ENCODE peak calls at places on chromosomes 5 and 9, in six cellular contexts. One of them, this sample, is unnamed.

GRCh38 chr5:144139586-144139985 is 30.9 kb downstream of the YIPF5 start:
- DNase-seq in foreskin fibroblast: peak
- DNase-seq in endothelial cell: no peak
- DNase-seq in progenitor cell of endocrine pancreas: no peak
- DNase-seq in A549: no peak
- DNase-seq in HFFc6: no peak
- DNase-seq in this sample: no peak

GRCh38 chr9:86801246-86801645 is 146.1 kb downstream of the GAS1 start:
- DNase-seq in foreskin fibroblast: peak
- DNase-seq in endothelial cell: no peak
- DNase-seq in progenitor cell of endocrine pancreas: no peak
- DNase-seq in A549: no peak
- DNase-seq in HFFc6: no peak
- DNase-seq in this sample: no peak

GRCh38 chr5:674630-675011 is 18.5 kb downstream of the TPPP start:
- DNase-seq in foreskin fibroblast: no peak
- DNase-seq in endothelial cell: no peak
- DNase-seq in progenitor cell of endocrine pancreas: no peak
- DNase-seq in A549: no peak
- DNase-seq in HFFc6: no peak
- DNase-seq in this sample: no peak

GRCh38 chr5:135400866-135401265 is 1.8 kb upstream of the MACROH2A1 start:
- DNase-seq in foreskin fibroblast: no peak
- DNase-seq in endothelial cell: no peak
- DNase-seq in progenitor cell of endocrine pancreas: no peak
- DNase-seq in A549: no peak
- DNase-seq in HFFc6: no peak
- DNase-seq in this sample: no peak

GRCh38 chr5:56705217-56705616 is 110.1 kb upstream of the MAP3K1 start:
- DNase-seq in foreskin fibroblast: no peak
- DNase-seq in endothelial cell: no peak
- DNase-seq in progenitor cell of endocrine pancreas: no peak
- DNase-seq in A549: no peak
- DNase-seq in HFFc6: no peak
- DNase-seq in this sample: no peak

GRCh38 chr5:149745-150450 is 41.4 kb upstream of the LRRC14B start:
- DNase-seq in foreskin fibroblast: peak
- DNase-seq in endothelial cell: no peak
- DNase-seq in progenitor cell of endocrine pancreas: no peak
- DNase-seq in A549: no peak
- DNase-seq in HFFc6: no peak
- DNase-seq in this sample: no peak

GRCh38 chr5:68137451-68138190 is 77.9 kb upstream of the PIK3R1 start:
- DNase-seq in foreskin fibroblast: peak
- DNase-seq in endothelial cell: no peak
- DNase-seq in progenitor cell of endocrine pancreas: no peak
- DNase-seq in A549: no peak
- DNase-seq in HFFc6: peak
- DNase-seq in this sample: no peak

GRCh38 chr5:119267958-119268386 is 87.8 kb upstream of the TNFAIP8 start:
- DNase-seq in foreskin fibroblast: peak
- DNase-seq in endothelial cell: peak
- DNase-seq in progenitor cell of endocrine pancreas: peak
- DNase-seq in A549: peak
- DNase-seq in HFFc6: peak
- DNase-seq in this sample: peak

GRCh38 chr5:141001854-141002666 is 35.8 kb downstream of the PCDHAC2 start:
- DNase-seq in foreskin fibroblast: no peak
- DNase-seq in endothelial cell: peak
- DNase-seq in progenitor cell of endocrine pancreas: peak
- DNase-seq in A549: peak
- DNase-seq in HFFc6: no peak
- DNase-seq in this sample: no peak

GRCh38 chr5:139027150-139027549 is 152.0 kb upstream of the LRRTM2 start:
- DNase-seq in foreskin fibroblast: no peak
- DNase-seq in endothelial cell: no peak
- DNase-seq in progenitor cell of endocrine pancreas: no peak
- DNase-seq in A549: no peak
- DNase-seq in HFFc6: no peak
- DNase-seq in this sample: no peak

GRCh38 chr5:126234563-126235195 is 188.5 kb upstream of the GRAMD2B start:
- DNase-seq in foreskin fibroblast: peak
- DNase-seq in endothelial cell: peak
- DNase-seq in progenitor cell of endocrine pancreas: no peak
- DNase-seq in A549: peak
- DNase-seq in HFFc6: no peak
- DNase-seq in this sample: no peak

GRCh38 chr9:130062750-130063149 is 9.0 kb downstream of the GPR107 start:
- DNase-seq in foreskin fibroblast: no peak
- DNase-seq in endothelial cell: no peak
- DNase-seq in progenitor cell of endocrine pancreas: no peak
- DNase-seq in A549: no peak
- DNase-seq in HFFc6: no peak
- DNase-seq in this sample: no peak

GRCh38 chr9:72351538-72352453 is 13.2 kb downstream of the ZFAND5 start:
- DNase-seq in foreskin fibroblast: peak
- DNase-seq in endothelial cell: no peak
- DNase-seq in progenitor cell of endocrine pancreas: no peak
- DNase-seq in A549: no peak
- DNase-seq in HFFc6: peak
- DNase-seq in this sample: no peak

DNA sequence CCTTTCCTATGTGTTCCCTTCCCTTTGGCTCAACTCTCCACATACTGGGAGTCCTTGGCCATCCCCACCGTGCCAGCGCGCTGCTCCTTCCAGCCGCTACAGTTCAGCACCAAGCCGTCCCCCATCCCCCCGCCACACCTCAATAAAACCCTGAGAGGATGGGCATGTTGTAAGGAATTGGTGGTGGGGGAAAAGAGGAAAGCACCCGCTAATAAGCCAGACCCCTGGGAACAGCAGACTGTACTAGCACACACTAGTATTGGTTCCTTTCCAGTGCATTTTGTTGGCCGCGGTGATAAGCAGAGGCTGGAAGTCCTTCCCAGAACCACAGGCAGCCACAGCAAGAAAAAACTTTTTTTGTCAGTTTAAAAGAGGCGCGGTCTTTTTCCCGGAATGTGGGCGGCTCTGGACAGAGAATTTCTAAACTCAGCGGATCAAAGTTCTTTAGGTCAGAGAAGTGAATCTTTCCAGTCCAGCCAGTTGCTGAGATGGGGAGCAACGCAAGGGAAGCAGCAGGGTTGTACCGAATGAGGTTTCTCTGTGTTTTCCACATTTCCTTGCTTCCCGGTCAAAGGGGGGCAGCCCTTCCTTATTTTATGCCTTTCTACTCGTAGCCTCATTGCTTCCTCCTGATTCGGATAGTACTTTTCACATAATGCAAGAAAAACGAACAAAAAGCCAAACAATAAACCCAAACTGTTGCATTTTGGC is 2.1 kb downstream of the CHSY3 start:
- DNase-seq in foreskin fibroblast: peak
- DNase-seq in endothelial cell: peak
- DNase-seq in progenitor cell of endocrine pancreas: no peak
- DNase-seq in A549: no peak
- DNase-seq in HFFc6: no peak
- DNase-seq in this sample: no peak
- TF ChIP-seq CTCF in foreskin fibroblast: peak
- TF ChIP-seq CTCF in endothelial cell: no peak
- TF ChIP-seq CTCF in progenitor cell of endocrine pancreas: no peak
- TF ChIP-seq CTCF in A549: no peak
- TF ChIP-seq CTCF in HFFc6: no peak
- TF ChIP-seq CTCF in this sample: no peak

GRCh38 chr9:105413486-105414068 is 34.3 kb upstream of the FSD1L start:
- DNase-seq in foreskin fibroblast: peak
- DNase-seq in endothelial cell: no peak
- DNase-seq in progenitor cell of endocrine pancreas: no peak
- DNase-seq in A549: peak
- DNase-seq in HFFc6: peak
- DNase-seq in this sample: no peak
- TF ChIP-seq CTCF in foreskin fibroblast: peak
- TF ChIP-seq CTCF in endothelial cell: no peak
- TF ChIP-seq CTCF in progenitor cell of endocrine pancreas: peak
- TF ChIP-seq CTCF in A549: peak
- TF ChIP-seq CTCF in HFFc6: peak
- TF ChIP-seq CTCF in this sample: no peak

DNA sequence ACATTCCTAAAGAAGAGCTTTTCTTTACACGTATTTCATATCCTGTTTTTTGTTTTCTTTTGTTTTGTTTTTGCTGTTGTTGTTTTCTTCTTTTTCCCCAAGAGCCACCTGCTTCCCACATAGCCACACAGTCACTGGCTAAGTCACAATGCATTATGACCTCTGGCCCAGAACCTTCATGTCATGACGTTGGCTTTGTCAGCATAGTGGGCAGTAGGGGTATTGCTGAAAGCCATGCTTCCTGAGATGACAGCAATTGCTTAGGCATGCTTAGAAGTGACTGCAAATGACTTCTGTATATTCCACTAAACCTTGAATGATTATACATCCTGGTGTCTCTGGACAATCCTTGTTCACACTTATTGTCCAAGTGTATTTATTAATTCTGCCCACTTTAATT is 375.8 kb downstream of the TAF11L14 start:
- DNase-seq in foreskin fibroblast: no peak
- DNase-seq in endothelial cell: peak
- DNase-seq in progenitor cell of endocrine pancreas: no peak
- DNase-seq in A549: peak
- DNase-seq in HFFc6: no peak
- DNase-seq in this sample: no peak
- TF ChIP-seq CTCF in foreskin fibroblast: no peak
- TF ChIP-seq CTCF in endothelial cell: peak
- TF ChIP-seq CTCF in progenitor cell of endocrine pancreas: no peak
- TF ChIP-seq CTCF in A549: no peak
- TF ChIP-seq CTCF in HFFc6: no peak
- TF ChIP-seq CTCF in this sample: no peak

DNA sequence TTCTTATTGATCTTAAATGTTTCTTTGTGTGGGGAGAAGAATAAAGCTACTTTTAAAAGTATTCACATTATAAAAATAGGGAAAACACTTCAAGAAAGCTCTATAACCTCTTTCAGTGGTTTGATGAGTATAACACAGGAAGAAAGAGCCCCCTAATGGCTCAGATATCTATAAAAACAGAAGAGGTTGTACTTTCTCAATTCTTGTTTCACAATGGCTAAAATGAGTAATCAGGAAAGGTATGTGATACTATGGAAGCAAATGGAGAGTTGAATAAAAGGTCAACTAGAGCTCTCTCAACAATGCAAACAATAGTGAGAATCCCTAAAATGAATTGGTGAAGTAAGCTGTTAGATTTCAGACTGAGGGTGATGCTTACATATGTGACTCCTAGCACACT is 584.6 kb upstream of the CDH18 start:
- DNase-seq in foreskin fibroblast: no peak
- DNase-seq in endothelial cell: no peak
- DNase-seq in progenitor cell of endocrine pancreas: no peak
- DNase-seq in A549: peak
- DNase-seq in HFFc6: no peak
- DNase-seq in this sample: no peak
- TF ChIP-seq CTCF in foreskin fibroblast: no peak
- TF ChIP-seq CTCF in endothelial cell: no peak
- TF ChIP-seq CTCF in progenitor cell of endocrine pancreas: no peak
- TF ChIP-seq CTCF in A549: peak
- TF ChIP-seq CTCF in HFFc6: no peak
- TF ChIP-seq CTCF in this sample: no peak

DNA sequence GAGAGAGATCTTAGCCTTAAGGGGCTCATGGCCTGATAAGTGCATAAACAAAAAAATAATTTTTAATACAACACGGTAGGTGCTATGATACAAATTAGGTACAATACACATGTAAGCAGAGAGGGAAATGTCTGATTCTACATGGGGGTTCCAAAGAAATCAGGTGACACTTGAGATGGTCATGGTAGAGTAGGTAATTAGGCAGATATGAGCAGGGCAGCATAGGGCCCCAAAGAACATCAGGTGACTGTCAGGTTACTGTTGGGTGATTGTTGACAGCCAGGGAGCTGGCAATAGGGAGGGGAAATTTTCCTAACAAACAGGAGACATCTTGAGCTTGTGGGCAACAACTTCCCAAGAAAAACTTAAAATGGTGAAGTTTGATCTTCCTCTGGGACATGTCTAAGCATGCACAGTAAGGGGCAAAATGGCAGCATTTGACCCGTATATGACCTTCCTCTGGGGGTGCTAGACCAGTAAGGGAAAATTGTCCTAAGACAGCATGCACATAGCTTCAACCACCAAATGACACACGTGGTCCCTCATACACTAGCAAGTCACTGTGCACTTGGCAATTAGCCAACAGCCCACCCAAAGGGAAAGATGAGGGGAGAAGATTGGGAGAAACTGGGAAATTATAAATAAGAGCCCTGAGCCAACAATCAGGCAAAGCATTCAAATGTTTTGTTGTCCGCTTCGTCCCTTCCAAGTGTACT is 37.3 kb upstream of the TENT4A start:
- DNase-seq in foreskin fibroblast: no peak
- DNase-seq in endothelial cell: no peak
- DNase-seq in progenitor cell of endocrine pancreas: no peak
- DNase-seq in A549: no peak
- DNase-seq in HFFc6: no peak
- DNase-seq in this sample: no peak
- TF ChIP-seq CTCF in foreskin fibroblast: no peak
- TF ChIP-seq CTCF in endothelial cell: no peak
- TF ChIP-seq CTCF in progenitor cell of endocrine pancreas: no peak
- TF ChIP-seq CTCF in A549: no peak
- TF ChIP-seq CTCF in HFFc6: peak
- TF ChIP-seq CTCF in this sample: no peak

DNA sequence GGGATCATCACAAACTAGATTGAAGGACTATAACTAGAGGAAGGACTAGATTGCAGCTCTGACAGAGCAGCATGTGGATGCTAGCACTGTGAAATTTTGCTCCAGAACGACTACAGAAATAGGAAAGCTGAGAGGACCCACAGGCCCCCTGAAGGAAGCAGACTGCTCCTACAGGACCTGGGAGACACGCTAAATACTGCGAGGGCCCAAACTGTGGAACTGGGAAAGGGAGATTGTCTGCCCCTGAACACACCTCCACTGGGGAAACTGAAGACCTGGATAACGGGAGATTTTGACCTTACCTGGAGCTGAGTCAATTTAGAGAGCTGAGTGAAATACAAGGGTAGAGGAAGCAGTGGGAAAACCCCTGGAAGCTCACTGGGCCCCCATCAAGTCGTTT is 19.2 kb downstream of the TRIM36 start:
- DNase-seq in foreskin fibroblast: no peak
- DNase-seq in endothelial cell: no peak
- DNase-seq in progenitor cell of endocrine pancreas: no peak
- DNase-seq in A549: no peak
- DNase-seq in HFFc6: no peak
- DNase-seq in this sample: no peak
- TF ChIP-seq CTCF in foreskin fibroblast: no peak
- TF ChIP-seq CTCF in endothelial cell: no peak
- TF ChIP-seq CTCF in progenitor cell of endocrine pancreas: no peak
- TF ChIP-seq CTCF in A549: no peak
- TF ChIP-seq CTCF in HFFc6: no peak
- TF ChIP-seq CTCF in this sample: no peak

DNA sequence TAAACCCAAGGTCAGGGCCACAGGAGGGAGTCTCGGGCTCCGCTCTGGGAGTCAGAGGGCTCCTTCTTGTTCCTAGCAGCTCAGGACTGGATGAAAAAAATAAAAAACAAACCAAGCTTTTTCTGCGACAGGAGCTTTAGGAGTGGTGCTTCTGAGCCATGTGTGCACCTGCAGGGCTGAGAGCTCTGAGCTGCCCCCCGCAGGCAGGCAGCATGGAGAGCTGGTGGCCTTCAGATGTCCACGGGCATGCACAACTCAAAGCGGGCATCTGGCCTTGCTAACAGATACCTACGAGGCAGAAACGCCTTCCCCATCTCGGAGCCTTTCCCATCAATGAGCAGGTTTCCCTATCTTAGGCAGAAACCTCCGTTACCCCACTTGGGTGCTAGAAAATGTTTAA is 28.5 kb downstream of the DBH start:
- DNase-seq in foreskin fibroblast: no peak
- DNase-seq in endothelial cell: no peak
- DNase-seq in progenitor cell of endocrine pancreas: no peak
- DNase-seq in A549: no peak
- DNase-seq in HFFc6: no peak
- DNase-seq in this sample: no peak
- TF ChIP-seq CTCF in foreskin fibroblast: no peak
- TF ChIP-seq CTCF in endothelial cell: no peak
- TF ChIP-seq CTCF in progenitor cell of endocrine pancreas: no peak
- TF ChIP-seq CTCF in A549: no peak
- TF ChIP-seq CTCF in HFFc6: no peak
- TF ChIP-seq CTCF in this sample: no peak

This sample was measured in omental fat pad.